ENCODE peak calls at places on chromosome 10, in seven cellular contexts. One of them, this sample, is unnamed.

GRCh38 chr10:114911052-114911697 is 26.8 kb upstream of the TRUB1 start:
- DNase-seq in kidney: no peak
- DNase-seq in stomach: no peak
- DNase-seq in prostate gland: no peak
- DNase-seq in GM12878: no peak
- DNase-seq in heart right ventricle: no peak
- DNase-seq in spleen: no peak
- DNase-seq in this sample: no peak

GRCh38 chr10:44978570-44979280 is at the start of gene DEPP1:
- DNase-seq in prostate gland: peak
- DNase-seq in GM12878: no peak
- DNase-seq in kidney: peak
- DNase-seq in spleen: peak
- DNase-seq in stomach: peak
- DNase-seq in heart right ventricle: peak
- DNase-seq in this sample: no peak

GRCh38 chr10:98314577-98315284 is 46.7 kb upstream of the LOXL4 start:
- DNase-seq in spleen: no peak
- DNase-seq in stomach: peak
- DNase-seq in GM12878: no peak
- DNase-seq in kidney: no peak
- DNase-seq in prostate gland: peak
- DNase-seq in heart right ventricle: no peak
- DNase-seq in this sample: no peak

GRCh38 chr10:101775273-101776131 is at the start of gene FGF8:
- DNase-seq in GM12878: no peak
- DNase-seq in stomach: peak
- DNase-seq in heart right ventricle: no peak
- DNase-seq in kidney: peak
- DNase-seq in prostate gland: no peak
- DNase-seq in spleen: no peak
- DNase-seq in this sample: no peak

GRCh38 chr10:58994226-58995057 is 182.0 kb upstream of the PHYHIPL start:
- DNase-seq in prostate gland: no peak
- DNase-seq in kidney: no peak
- DNase-seq in GM12878: no peak
- DNase-seq in stomach: no peak
- DNase-seq in heart right ventricle: no peak
- DNase-seq in spleen: no peak
- DNase-seq in this sample: no peak

GRCh38 chr10:49817845-49818244 is 55.7 kb upstream of the OGDHL start:
- DNase-seq in GM12878: no peak
- DNase-seq in kidney: no peak
- DNase-seq in stomach: no peak
- DNase-seq in spleen: no peak
- DNase-seq in prostate gland: no peak
- DNase-seq in heart right ventricle: no peak
- DNase-seq in this sample: no peak

GRCh38 chr10:86443936-86444335 is 77.3 kb upstream of the GRID1 start:
- DNase-seq in stomach: no peak
- DNase-seq in GM12878: no peak
- DNase-seq in heart right ventricle: no peak
- DNase-seq in prostate gland: no peak
- DNase-seq in kidney: no peak
- DNase-seq in spleen: no peak
- DNase-seq in this sample: no peak

GRCh38 chr10:6576326-6576725 is 3.8 kb downstream of the PRKCQ start:
- DNase-seq in kidney: no peak
- DNase-seq in GM12878: no peak
- DNase-seq in prostate gland: no peak
- DNase-seq in stomach: no peak
- DNase-seq in heart right ventricle: no peak
- DNase-seq in spleen: no peak
- DNase-seq in this sample: no peak

GRCh38 chr10:33196710-33197406 is 137.6 kb downstream of the NRP1 start:
- DNase-seq in heart right ventricle: peak
- DNase-seq in GM12878: no peak
- DNase-seq in stomach: peak
- DNase-seq in prostate gland: no peak
- DNase-seq in spleen: no peak
- DNase-seq in kidney: no peak
- DNase-seq in this sample: no peak
- H3K27ac ChIP-seq in heart right ventricle: peak
- H3K27ac ChIP-seq in GM12878: no peak
- H3K27ac ChIP-seq in stomach: peak
- H3K27ac ChIP-seq in prostate gland: no peak
- H3K27ac ChIP-seq in spleen: peak
- H3K27ac ChIP-seq in kidney: peak
- H3K27ac ChIP-seq in this sample: no peak

DNA sequence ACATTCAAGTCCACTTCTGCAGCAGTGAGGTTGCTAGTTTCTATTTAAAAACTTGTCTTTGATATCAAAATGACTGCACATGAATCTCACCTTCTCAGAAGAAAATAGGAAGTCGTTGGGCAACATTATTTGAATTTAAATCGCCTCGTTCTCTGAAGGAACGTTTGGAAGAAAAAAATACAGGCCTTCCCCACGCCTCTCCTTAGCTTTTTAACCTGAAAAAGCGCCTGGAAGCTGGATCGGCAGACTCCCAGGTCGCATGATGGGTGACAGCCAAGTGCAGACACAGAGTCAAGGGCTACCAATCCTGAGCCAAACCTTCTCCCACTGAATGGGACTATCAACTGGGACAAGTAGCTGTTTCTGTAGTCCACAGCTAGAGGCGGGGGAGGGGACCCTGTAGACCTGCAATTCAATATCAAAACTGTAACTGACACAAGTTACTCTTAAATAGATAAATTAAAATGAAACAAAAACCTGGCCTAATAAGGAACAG is 2.2 kb downstream of the FAM53B start:
- DNase-seq in spleen: peak
- DNase-seq in prostate gland: no peak
- DNase-seq in heart right ventricle: no peak
- DNase-seq in GM12878: no peak
- DNase-seq in stomach: no peak
- DNase-seq in kidney: peak
- DNase-seq in this sample: peak
- H3K4me3 ChIP-seq in spleen: peak
- H3K4me3 ChIP-seq in prostate gland: peak
- H3K4me3 ChIP-seq in heart right ventricle: peak
- H3K4me3 ChIP-seq in GM12878: peak
- H3K4me3 ChIP-seq in stomach: peak
- H3K4me3 ChIP-seq in kidney: peak
- H3K4me3 ChIP-seq in this sample: peak

GRCh38 chr10:48790740-48791044 is 106.0 kb downstream of the WDFY4 start:
- DNase-seq in prostate gland: no peak
- DNase-seq in spleen: no peak
- DNase-seq in stomach: no peak
- DNase-seq in kidney: no peak
- DNase-seq in heart right ventricle: no peak
- DNase-seq in GM12878: no peak
- DNase-seq in this sample: no peak
- H3K27ac ChIP-seq in prostate gland: no peak
- H3K27ac ChIP-seq in spleen: no peak
- H3K27ac ChIP-seq in stomach: no peak
- H3K27ac ChIP-seq in kidney: no peak
- H3K27ac ChIP-seq in heart right ventricle: no peak
- H3K27ac ChIP-seq in GM12878: no peak
- H3K27ac ChIP-seq in this sample: no peak

DNA sequence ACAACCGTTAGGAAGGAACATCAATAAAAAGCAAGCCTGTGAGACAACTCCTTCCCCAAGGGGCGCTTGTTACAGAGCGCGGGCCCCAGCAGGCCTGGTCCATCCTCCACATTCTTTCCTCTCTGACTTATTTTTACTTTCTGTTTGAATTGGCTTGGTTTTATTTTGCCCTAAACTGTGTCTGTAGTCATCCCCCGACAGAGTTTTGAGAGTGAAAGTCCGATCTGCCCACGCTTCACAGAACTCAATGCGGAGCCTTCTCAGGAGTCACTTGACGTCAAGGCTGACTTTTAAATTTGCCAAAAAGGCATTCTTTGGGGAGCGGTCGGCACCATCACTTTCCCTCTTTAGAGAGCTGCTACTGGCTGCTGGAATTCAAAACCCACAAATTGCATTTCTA is 150.1 kb upstream of the KLF6 start:
- DNase-seq in prostate gland: peak
- DNase-seq in GM12878: peak
- DNase-seq in stomach: no peak
- DNase-seq in kidney: no peak
- DNase-seq in heart right ventricle: peak
- DNase-seq in spleen: no peak
- DNase-seq in this sample: peak
- H3K4me3 ChIP-seq in prostate gland: peak
- H3K4me3 ChIP-seq in GM12878: no peak
- H3K4me3 ChIP-seq in stomach: peak
- H3K4me3 ChIP-seq in kidney: peak
- H3K4me3 ChIP-seq in heart right ventricle: no peak
- H3K4me3 ChIP-seq in spleen: no peak
- H3K4me3 ChIP-seq in this sample: no peak

GRCh38 chr10:95836610-95837367 is 71.0 kb upstream of the CC2D2B start:
- DNase-seq in stomach: no peak
- DNase-seq in spleen: no peak
- DNase-seq in kidney: no peak
- DNase-seq in GM12878: no peak
- DNase-seq in heart right ventricle: no peak
- DNase-seq in prostate gland: no peak
- DNase-seq in this sample: no peak
- H3K27ac ChIP-seq in stomach: peak
- H3K27ac ChIP-seq in spleen: peak
- H3K27ac ChIP-seq in kidney: no peak
- H3K27ac ChIP-seq in GM12878: peak
- H3K27ac ChIP-seq in heart right ventricle: no peak
- H3K27ac ChIP-seq in prostate gland: no peak
- H3K27ac ChIP-seq in this sample: no peak

GRCh38 chr10:79244841-79245504 is 102.3 kb upstream of the PPIF start:
- DNase-seq in GM12878: peak
- DNase-seq in prostate gland: no peak
- DNase-seq in spleen: peak
- DNase-seq in heart right ventricle: peak
- DNase-seq in kidney: no peak
- DNase-seq in stomach: no peak
- DNase-seq in this sample: no peak
- H3K4me3 ChIP-seq in GM12878: peak
- H3K4me3 ChIP-seq in prostate gland: no peak
- H3K4me3 ChIP-seq in spleen: peak
- H3K4me3 ChIP-seq in heart right ventricle: no peak
- H3K4me3 ChIP-seq in kidney: no peak
- H3K4me3 ChIP-seq in stomach: peak
- H3K4me3 ChIP-seq in this sample: peak

DNA sequence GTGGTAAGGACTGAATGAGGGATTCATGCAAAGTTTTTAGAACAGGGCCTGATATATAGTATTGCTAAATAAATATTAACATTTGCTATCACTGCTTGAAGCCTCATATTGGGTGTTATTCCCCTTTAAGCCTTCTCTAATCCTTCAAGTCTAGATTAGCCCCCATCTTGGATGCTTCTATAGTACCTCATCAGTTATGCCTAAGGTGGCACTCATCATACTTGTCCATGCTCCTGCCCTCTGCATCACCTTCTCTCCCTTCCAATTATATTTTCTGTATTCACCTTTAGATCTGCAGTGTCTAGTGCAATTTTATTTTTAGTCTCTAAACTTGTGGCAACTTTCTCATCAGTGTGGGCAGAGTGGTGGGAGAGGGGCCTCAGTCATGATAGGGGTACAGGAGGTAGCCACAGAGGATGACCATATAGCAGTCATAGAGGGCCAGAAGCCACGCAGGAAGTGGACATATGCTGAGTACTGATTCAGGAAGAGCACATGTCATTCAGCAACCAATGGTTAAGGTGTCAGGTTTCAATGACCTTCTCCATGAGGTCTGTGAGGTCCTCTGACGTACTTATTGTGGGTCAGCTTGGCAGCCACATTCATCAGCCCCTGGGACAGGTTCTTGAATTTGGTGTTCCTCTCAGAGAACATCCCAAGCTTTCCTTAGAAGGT is 2.5 kb downstream of the ENTPD1 start:
- DNase-seq in prostate gland: no peak
- DNase-seq in GM12878: peak
- DNase-seq in stomach: no peak
- DNase-seq in spleen: no peak
- DNase-seq in kidney: no peak
- DNase-seq in heart right ventricle: no peak
- DNase-seq in this sample: no peak
- H3K27ac ChIP-seq in prostate gland: no peak
- H3K27ac ChIP-seq in GM12878: peak
- H3K27ac ChIP-seq in stomach: no peak
- H3K27ac ChIP-seq in spleen: peak
- H3K27ac ChIP-seq in kidney: no peak
- H3K27ac ChIP-seq in heart right ventricle: peak
- H3K27ac ChIP-seq in this sample: no peak

GRCh38 chr10:75499556-75499955 is 68.1 kb downstream of the LRMDA start:
- DNase-seq in GM12878: no peak
- DNase-seq in kidney: no peak
- DNase-seq in heart right ventricle: no peak
- DNase-seq in stomach: no peak
- DNase-seq in prostate gland: no peak
- DNase-seq in spleen: no peak
- DNase-seq in this sample: no peak

GRCh38 chr10:75505293-75505692 is 73.9 kb downstream of the LRMDA start:
- DNase-seq in heart right ventricle: no peak
- DNase-seq in stomach: no peak
- DNase-seq in spleen: no peak
- DNase-seq in kidney: no peak
- DNase-seq in prostate gland: no peak
- DNase-seq in GM12878: no peak
- DNase-seq in this sample: no peak

GRCh38 chr10:75505840-75506506 is 74.5 kb downstream of the LRMDA start:
- DNase-seq in stomach: no peak
- DNase-seq in kidney: no peak
- DNase-seq in heart right ventricle: no peak
- DNase-seq in GM12878: peak
- DNase-seq in prostate gland: no peak
- DNase-seq in spleen: no peak
- DNase-seq in this sample: no peak

GRCh38 chr10:75502389-75502788 is 71.0 kb downstream of the LRMDA start:
- DNase-seq in GM12878: no peak
- DNase-seq in prostate gland: no peak
- DNase-seq in stomach: no peak
- DNase-seq in heart right ventricle: no peak
- DNase-seq in kidney: no peak
- DNase-seq in spleen: no peak
- DNase-seq in this sample: no peak

DNA sequence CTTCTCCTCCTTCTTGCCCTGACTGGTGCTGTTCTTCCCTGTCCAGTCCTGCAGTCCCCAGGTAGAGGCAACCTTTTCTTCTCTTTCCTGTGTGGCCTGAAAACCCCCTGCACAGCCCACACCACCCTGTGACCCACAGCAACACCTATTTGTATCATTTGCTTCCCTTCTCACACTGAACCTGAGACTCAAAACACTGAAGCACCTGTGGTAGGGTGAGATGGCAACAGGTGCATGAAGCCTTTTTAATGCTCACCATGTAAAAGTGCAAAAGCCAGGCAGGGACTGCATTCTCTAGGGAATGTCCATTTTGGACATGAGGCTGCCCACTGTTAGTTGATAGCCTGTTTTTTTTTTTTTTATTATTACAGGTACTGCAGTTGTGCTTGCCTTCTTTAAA is 71.4 kb downstream of the LRMDA start:
- DNase-seq in stomach: no peak
- DNase-seq in kidney: no peak
- DNase-seq in spleen: no peak
- DNase-seq in GM12878: no peak
- DNase-seq in heart right ventricle: no peak
- DNase-seq in prostate gland: no peak
- DNase-seq in this sample: no peak
- H3K4me3 ChIP-seq in stomach: no peak
- H3K4me3 ChIP-seq in kidney: no peak
- H3K4me3 ChIP-seq in spleen: no peak
- H3K4me3 ChIP-seq in GM12878: no peak
- H3K4me3 ChIP-seq in heart right ventricle: no peak
- H3K4me3 ChIP-seq in prostate gland: no peak
- H3K4me3 ChIP-seq in this sample: no peak

This sample was measured in CD4-positive, alpha-beta memory T cell.